ENCODE peak calls at places on chromosomes 5 and 9, in four cellular contexts. A is CD4-positive, alpha-beta T cell; U is neural progenitor cell; T is left ventricle myocardium inferior. O is an unnamed sample.

GRCh38 chr5:155616779-155617392 is 603.3 kb downstream of the KIF4B start:
- DNase-seq in U (peak; percentile 70), T (no peak), A (peak; percentile 38), O (no peak)

GRCh38 chr5:78979117-78979742 is 5.9 kb downstream of the ARSB start:
- DNase-seq in U (no peak), A (no peak), T (no peak), O (no peak)

GRCh38 chr5:54171645-54172384 is 138.6 kb downstream of the ARL15 start:
- DNase-seq in U (no peak), T (no peak), A (no peak), O (no peak)

GRCh38 chr9:7454490-7455110 is 345.0 kb downstream of the DMAC1 start:
- DNase-seq in T (no peak), U (no peak), A (no peak), O (no peak)

GRCh38 chr5:132050661-132051371 is 9.6 kb upstream of the IL3 start:
- DNase-seq in U (no peak), T (peak; percentile 2), A (peak; percentile 28), O (no peak)

GRCh38 chr5:142409253-142409594 is 84.4 kb upstream of the SPRY4 start:
- DNase-seq in T (no peak), U (no peak), A (no peak), O (no peak)

GRCh38 chr9:136732446-136733178 is 10.1 kb downstream of the LCN10 start:
- DNase-seq in T (no peak), A (no peak), U (no peak), O (no peak)

GRCh38 chr5:3522491-3522890 is 73.1 kb upstream of the IRX1 start:
- DNase-seq in A (no peak), U (no peak), T (no peak), O (no peak)

GRCh38 chr5:32770444-32770843 is 59.3 kb downstream of the NPR3 start:
- DNase-seq in U (no peak), A (no peak), T (no peak), O (no peak)
- TF ChIP-seq CTCF in U (no peak), A (no peak), T (no peak), O (no peak)

DNA sequence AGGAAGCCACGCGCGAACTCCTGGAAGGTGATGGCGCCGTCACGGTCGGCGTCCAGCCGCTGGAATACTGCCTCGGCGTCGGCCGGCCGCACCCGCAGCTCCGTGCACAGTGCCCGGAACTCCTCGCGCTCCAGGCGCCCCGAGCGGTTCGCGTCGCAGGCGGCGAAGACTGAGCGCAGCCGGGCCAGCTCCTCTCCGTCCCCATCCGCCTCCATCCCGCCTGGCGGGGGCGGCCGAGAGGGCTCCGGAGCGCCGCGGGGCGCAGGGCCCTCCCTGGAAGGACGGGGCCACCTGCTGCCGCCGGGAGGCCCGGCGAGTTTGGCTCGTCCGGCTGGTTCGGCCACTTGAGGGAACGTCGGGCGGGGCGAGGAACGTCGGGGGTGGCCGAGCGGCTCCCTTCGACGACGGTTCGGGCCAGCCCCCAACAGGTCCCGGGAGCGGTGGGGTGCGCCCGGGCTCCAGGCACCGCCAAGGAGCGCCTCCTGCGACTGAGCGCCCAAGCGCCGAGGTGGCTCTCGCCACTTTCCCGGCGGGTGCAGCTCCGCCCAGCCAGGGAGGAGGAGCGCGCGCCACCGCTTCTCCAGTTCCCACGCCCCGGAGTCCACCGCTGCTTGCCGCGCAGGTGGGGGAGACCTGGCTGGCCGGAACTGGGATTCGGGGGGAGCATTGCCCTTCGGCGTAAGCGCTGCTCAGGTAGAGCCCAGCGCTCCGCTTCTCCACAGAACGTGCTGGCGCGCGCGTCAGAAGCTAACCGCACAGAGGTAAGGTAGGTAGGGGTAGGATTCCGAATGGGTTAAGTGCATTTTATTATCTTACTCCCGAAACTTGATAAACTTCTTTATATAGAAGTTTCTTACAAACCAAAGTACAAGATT is at the start of gene RASEF:
- DNase-seq in T (no peak), U (peak; percentile 74), A (no peak), O (no peak)
- TF ChIP-seq CTCF in T (no peak), U (peak; percentile 36), A (no peak), O (peak; percentile 42)

GRCh38 chr5:67355135-67355729 is 158.6 kb upstream of the CD180 start:
- DNase-seq in T (no peak), U (no peak), A (no peak), O (no peak)
- TF ChIP-seq CTCF in T (no peak), U (no peak), A (no peak), O (no peak)

DNA sequence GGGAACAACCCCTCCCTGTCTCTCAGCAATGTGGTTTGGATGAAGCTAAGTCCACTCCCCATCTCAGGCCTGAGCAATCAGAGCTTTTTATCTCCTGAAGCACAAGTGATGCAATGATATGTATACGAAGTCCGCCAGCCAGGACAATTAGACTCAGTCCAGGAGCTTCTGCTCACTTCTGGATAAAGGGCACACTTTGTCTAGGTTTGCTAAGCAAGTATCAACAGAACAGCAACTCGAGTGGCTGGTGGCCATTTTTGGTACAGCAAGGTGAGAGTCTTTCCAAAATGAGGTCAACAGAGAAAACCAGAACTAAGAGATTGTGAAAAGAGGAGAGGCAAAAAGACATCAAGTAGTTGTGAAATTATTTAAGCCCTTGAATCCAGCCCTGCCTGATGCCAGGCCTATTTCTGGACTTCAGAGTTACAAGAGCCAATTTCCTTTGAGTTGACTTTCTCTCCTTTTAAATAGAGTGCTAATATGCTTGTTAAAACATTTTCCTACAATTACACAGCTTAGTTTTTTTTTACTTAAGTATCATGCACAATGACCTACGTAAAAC is 8.2 kb downstream of the NDUFA8 start:
- DNase-seq in A (no peak), U (no peak), T (no peak), O (no peak)
- TF ChIP-seq CTCF in A (no peak), U (no peak), T (no peak), O (peak; percentile 1)

GRCh38 chr5:172697123-172698121 is 56.4 kb downstream of the NEURL1B start:
- DNase-seq in T (peak; percentile 85), A (peak; percentile 81), U (peak; percentile 89), O (peak; percentile 74)
- TF ChIP-seq CTCF in T (peak; percentile 95), A (peak; percentile 85), U (peak; percentile 95), O (peak; percentile 96)

GRCh38 chr5:41410307-41410706 is 100.1 kb downstream of the PLCXD3 start:
- DNase-seq in A (no peak), T (no peak), U (no peak), O (no peak)

GRCh38 chr5:41412496-41412895 is 97.9 kb downstream of the PLCXD3 start:
- DNase-seq in T (no peak), U (no peak), A (no peak), O (no peak)

GRCh38 chr5:41413067-41413466 is 97.3 kb downstream of the PLCXD3 start:
- DNase-seq in A (no peak), U (no peak), T (no peak), O (peak; percentile 35)

GRCh38 chr5:41408676-41409443 is 101.5 kb downstream of the PLCXD3 start:
- DNase-seq in T (no peak), U (no peak), A (no peak), O (peak; percentile 55)

GRCh38 chr5:41410737-41411136 is 99.7 kb downstream of the PLCXD3 start:
- DNase-seq in T (no peak), A (no peak), U (peak; percentile 8), O (no peak)
- TF ChIP-seq CTCF in T (no peak), A (no peak), U (peak; percentile 35), O (no peak)

DNA sequence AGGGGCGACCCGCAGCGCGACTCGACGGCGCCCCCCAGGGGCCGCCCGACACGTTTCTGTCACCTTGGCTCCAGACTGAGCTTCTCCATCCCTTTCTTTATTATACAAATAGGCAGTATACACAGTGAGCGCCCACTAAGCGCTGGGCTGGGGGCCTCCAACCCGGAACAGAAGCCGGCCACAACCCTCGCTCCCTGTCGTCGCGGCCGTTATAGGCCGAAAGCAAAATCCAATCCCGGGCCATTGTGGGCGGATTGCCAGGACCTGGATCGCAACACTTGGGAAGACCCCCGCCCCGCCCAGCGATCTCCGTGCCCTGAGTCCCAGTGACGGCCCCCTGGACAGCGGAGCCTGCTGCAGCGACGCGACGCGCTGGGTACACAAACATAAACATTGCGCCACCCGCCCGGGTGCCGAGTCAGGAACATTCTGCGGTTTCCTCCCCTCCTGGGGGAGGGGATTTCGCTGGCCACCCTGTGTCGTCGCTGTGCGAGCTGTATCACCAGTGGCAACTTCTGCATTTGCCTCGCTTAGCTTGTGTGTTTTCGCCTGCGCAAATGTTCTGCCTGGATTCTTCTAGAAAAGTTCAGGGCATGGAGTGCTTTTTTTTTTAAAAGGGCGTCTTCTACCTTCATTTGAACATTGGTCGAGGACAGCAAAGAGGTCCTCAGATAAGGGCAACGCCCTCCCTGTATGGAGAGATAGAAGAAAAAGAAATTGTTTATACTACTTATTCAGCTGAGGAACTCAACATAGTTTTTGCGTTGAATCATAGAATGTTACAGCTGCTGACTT is 1.3 kb upstream of the DUSP1 start:
- DNase-seq in U (peak; percentile 86), A (peak; percentile 81), T (peak; percentile 89), O (peak; percentile 92)
- TF ChIP-seq CTCF in U (peak; percentile 86), A (peak; percentile 91), T (peak; percentile 86), O (peak; percentile 87)

DNA sequence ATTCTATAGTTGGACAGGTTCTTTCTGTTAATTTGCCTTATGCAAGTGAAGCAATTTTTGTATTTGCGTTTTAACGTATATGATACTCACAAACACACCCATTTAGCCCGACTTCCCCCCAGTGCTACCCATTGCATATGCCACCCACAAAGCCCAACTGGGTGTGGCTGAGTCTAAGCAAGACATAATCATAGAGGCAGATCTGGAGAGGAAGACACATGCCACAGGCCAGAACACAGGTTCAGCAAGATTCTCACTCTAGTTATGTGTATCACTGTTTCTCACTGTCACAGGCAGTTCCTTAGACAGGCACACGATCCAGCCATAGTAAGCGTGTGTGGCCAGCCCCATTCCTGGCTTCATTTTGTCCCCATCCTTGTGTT is 29.0 kb upstream of the PUM3 start:
- DNase-seq in U (no peak), A (no peak), T (no peak), O (no peak)
- TF ChIP-seq CTCF in U (no peak), A (no peak), T (no peak), O (no peak)

O was measured in HFFc6.